ENCODE peak calls at places on chromosomes 16 and 17, in five cellular contexts. Q is gastrocnemius medialis, D is neural crest cell, M is suprapubic skin, K is GM13977. U is an unnamed sample.

GRCh38 chr17:78875738-78876597 is 27.0 kb downstream of the CEP295NL start:
- DNase-seq in D (no peak), M (no peak), K (no peak), Q (no peak), U (no peak)

GRCh38 chr16:31427441-31428276 is 501 bp downstream of the COX6A2 start:
- DNase-seq in M (no peak), K (peak; percentile 80), Q (peak; percentile 84), D (no peak), U (no peak)

GRCh38 chr16:68363847-68364600 is 53.2 kb downstream of the PRMT7 start:
- DNase-seq in Q (no peak), K (no peak), M (no peak), D (no peak), U (no peak)

GRCh38 chr16:12096162-12096781 is 119.7 kb downstream of the SNX29 start:
- DNase-seq in M (peak; percentile 18), D (no peak), K (no peak), Q (no peak), U (no peak)

GRCh38 chr16:28210979-28211505 is 723 bp downstream of the XPO6 start:
- DNase-seq in Q (peak; percentile 73), K (peak; percentile 64), D (peak; percentile 31), M (peak; percentile 79), U (peak; percentile 72)

GRCh38 chr17:81656835-81657234 is 493 bp upstream of the PDE6G start:
- DNase-seq in D (no peak), Q (no peak), M (no peak), K (no peak), U (no peak)

GRCh38 chr17:41516147-41516827 is 2.4 kb downstream of the KRT15 start:
- DNase-seq in Q (no peak), K (no peak), M (no peak), D (no peak), U (no peak)

GRCh38 chr16:68421076-68421475 is 27.2 kb downstream of the SMPD3 start:
- DNase-seq in M (no peak), D (no peak), Q (no peak), K (no peak), U (no peak)

GRCh38 chr16:28277537-28278388 is 14.6 kb upstream of the SBK1 start:
- DNase-seq in M (peak; percentile 87), D (peak; percentile 95), K (peak; percentile 87), Q (peak; percentile 77), U (peak; percentile 91)

GRCh38 chr16:85661131-85662035 is 27.4 kb downstream of the GINS2 start:
- DNase-seq in K (no peak), Q (no peak), M (peak; percentile 50), D (no peak), U (no peak)

GRCh38 chr17:55086635-55087058 is 118.1 kb downstream of the STXBP4 start:
- DNase-seq in M (no peak), Q (no peak), K (no peak), D (no peak), U (no peak)

GRCh38 chr16:81700071-81700779 is 78.9 kb upstream of the PLCG2 start:
- DNase-seq in M (no peak), D (no peak), Q (no peak), K (no peak), U (no peak)

GRCh38 chr16:78916928-78917545 is 683.5 kb downstream of the MAF start:
- DNase-seq in Q (no peak), K (no peak), D (no peak), M (no peak), U (no peak)

GRCh38 chr16:72927199-72928088 is 120.5 kb downstream of the ZFHX3 start:
- DNase-seq in Q (no peak), D (no peak), K (no peak), M (peak; percentile 75), U (no peak)

GRCh38 chr17:791807-792206 is 9.7 kb downstream of the MRM3 start:
- DNase-seq in K (no peak), D (no peak), Q (peak; percentile 11), M (no peak), U (no peak)

GRCh38 chr17:75557075-75557851 is 30.3 kb upstream of the MYO15B start:
- DNase-seq in M (peak; percentile 63), D (no peak), K (no peak), Q (no peak), U (no peak)

GRCh38 chr16:23670137-23670776 is 8.4 kb upstream of the PLK1 start:
- DNase-seq in M (no peak), Q (peak; percentile 86), K (peak; percentile 74), D (no peak), U (no peak)

GRCh38 chr17:17387017-17387416 is 83.8 kb downstream of the NT5M start:
- DNase-seq in K (no peak), Q (no peak), D (no peak), M (no peak), U (no peak)

GRCh38 chr17:41705271-41705991 is 6.7 kb upstream of the GAST start:
- DNase-seq in M (no peak), K (no peak), D (peak; percentile 21), Q (no peak), U (no peak)

GRCh38 chr17:69773081-69773480 is 301.9 kb upstream of the KCNJ16 start:
- DNase-seq in D (no peak), M (no peak), Q (no peak), K (no peak), U (no peak)

GRCh38 chr17:78125138-78125913 is 3.2 kb downstream of the TMC6 start:
- DNase-seq in D (no peak), Q (no peak), M (peak; percentile 63), K (no peak), U (no peak)

GRCh38 chr16:54135361-54136275 is 151.0 kb downstream of the IRX3 start:
- DNase-seq in K (no peak), D (no peak), Q (no peak), M (no peak), U (no peak)

GRCh38 chr17:29078183-29079045 is 35.5 kb downstream of the PIPOX start:
- DNase-seq in M (no peak), D (no peak), Q (peak; percentile 55), K (no peak), U (no peak)

GRCh38 chr16:80274576-80275191 is 266.1 kb upstream of the DYNLRB2 start:
- DNase-seq in D (no peak), M (no peak), Q (no peak), K (no peak), U (no peak)

GRCh38 chr16:661184-661821 is 6.6 kb upstream of the RHOT2 start:
- DNase-seq in D (no peak), Q (no peak), K (no peak), M (no peak), U (no peak)
- TF ChIP-seq CTCF in D (no peak), Q (no peak), K (no peak), M (no peak), U (no peak)

GRCh38 chr16:89287777-89288576 is 70.5 kb downstream of the ZNF778 start:
- DNase-seq in K (no peak), D (no peak), M (no peak), Q (no peak), U (no peak)
- TF ChIP-seq CTCF in K (no peak), D (no peak), M (no peak), Q (no peak), U (no peak)

GRCh38 chr16:19521471-19522368 is at the start of gene GDE1:
- DNase-seq in K (peak; percentile 93), M (peak; percentile 95), D (peak; percentile 91), Q (peak; percentile 89), U (peak; percentile 95)
- TF ChIP-seq CTCF in K (peak; percentile 57), M (no peak), D (peak; percentile 28), Q (no peak), U (peak; percentile 52)

GRCh38 chr16:4231367-4231766 is 10.5 kb downstream of the SRL start:
- DNase-seq in Q (no peak), M (no peak), K (no peak), D (no peak), U (no peak)

GRCh38 chr16:4231886-4232285 is 10.0 kb downstream of the SRL start:
- DNase-seq in M (no peak), K (no peak), D (no peak), Q (no peak), U (no peak)

GRCh38 chr16:4233431-4233830 is 8.4 kb downstream of the SRL start:
- DNase-seq in D (no peak), M (no peak), Q (peak; percentile 88), K (no peak), U (no peak)

GRCh38 chr16:4227040-4227332 is 14.9 kb downstream of the SRL start:
- DNase-seq in K (no peak), D (no peak), M (no peak), Q (no peak), U (no peak)

GRCh38 chr16:4232541-4233386 is 9.1 kb downstream of the SRL start:
- DNase-seq in K (no peak), D (no peak), Q (peak; percentile 96), M (no peak), U (no peak)
- TF ChIP-seq CTCF in K (no peak), D (no peak), Q (no peak), M (no peak), U (no peak)

GRCh38 chr16:56332464-56333079 is 92.8 kb downstream of the AMFR start:
- DNase-seq in Q (peak; percentile 80), D (peak; percentile 63), K (no peak), M (no peak), U (no peak)
- TF ChIP-seq CTCF in Q (peak; percentile 40), D (peak; percentile 48), K (peak; percentile 46), M (no peak), U (peak; percentile 60)

GRCh38 chr16:60755907-60756306 is 1280.3 kb downstream of the CDH8 start:
- DNase-seq in M (no peak), K (no peak), Q (no peak), D (no peak), U (no peak)
- TF ChIP-seq CTCF in M (no peak), K (peak; percentile 33), Q (no peak), D (no peak), U (peak; percentile 31)

U was measured in type B pancreatic cell.